ENCODE peak calls at places on chromosomes 12 and 14, in seven cellular contexts. S is IMR-90; G is cardiac muscle cell; P is H9; H is CD4-positive, CD25-positive, alpha-beta regulatory T cell; U is esophagus muscularis mucosa; R is heart left ventricle. Y is an unnamed sample. For H3K9me3, the result is how much of the 10 kb centered on the place peaks cover.

GRCh38 chr14:92880851-92881250 is 42.1 kb upstream of the CHGA start:
- DNase-seq in S (peak), G (peak), P (peak), H (no peak), U (no peak), R (no peak), Y (no peak)

GRCh38 chr12:55642275-55643068 is 5.8 kb downstream of the OR10P1 start:
- DNase-seq in S (no peak), G (no peak), P (no peak), H (no peak), U (no peak), R (no peak), Y (no peak)

GRCh38 chr12:6871052-6871957 is 1.8 kb downstream of the SPSB2 start:
- DNase-seq in S (no peak), G (no peak), P (peak), H (no peak), U (no peak), R (peak), Y (peak)

GRCh38 chr12:103392722-103393121 is 103.0 kb downstream of the C12orf42 start:
- DNase-seq in S (no peak), G (no peak), P (no peak), H (no peak), U (no peak), R (no peak), Y (no peak)

GRCh38 chr14:25042362-25043299 is 7.3 kb downstream of the STXBP6 start:
- DNase-seq in S (peak), G (peak), P (no peak), H (no peak), U (no peak), R (no peak), Y (no peak)

GRCh38 chr14:89214221-89214965 is 202.6 kb downstream of the FOXN3 start:
- DNase-seq in S (no peak), G (no peak), P (no peak), H (no peak), U (no peak), R (peak), Y (no peak)

GRCh38 chr12:6843118-6843902 is 2.6 kb downstream of the GNB3 start:
- DNase-seq in S (no peak), G (no peak), P (peak), H (no peak), U (no peak), R (no peak), Y (no peak)

GRCh38 chr12:57632369-57632897 is 568 bp downstream of the B4GALNT1 start:
- DNase-seq in S (no peak), G (no peak), P (peak), H (no peak), U (peak), R (no peak), Y (no peak)

GRCh38 chr14:59897757-59898383 is 22.1 kb upstream of the LRRC9 start:
- DNase-seq in S (no peak), G (peak), P (peak), H (no peak), U (no peak), R (no peak), Y (no peak)

GRCh38 chr12:6778212-6778570 is 5.9 kb downstream of the LAG3 start:
- DNase-seq in S (no peak), G (no peak), P (peak), H (no peak), U (no peak), R (no peak), Y (peak)

GRCh38 chr14:79044894-79045624 is 874.9 kb downstream of the NRXN3 start:
- DNase-seq in S (peak), G (no peak), P (peak), H (no peak), U (no peak), R (no peak), Y (no peak)

GRCh38 chr12:20601668-20602280 is 93.4 kb upstream of the SLCO1C1 start:
- DNase-seq in S (peak), G (peak), P (no peak), H (no peak), U (no peak), R (no peak), Y (peak)

GRCh38 chr14:75711134-75711795 is 50.2 kb downstream of the TTLL5 start:
- DNase-seq in S (peak), G (peak), P (no peak), H (peak), U (no peak), R (no peak), Y (peak)

GRCh38 chr14:63777024-63777423 is 49.2 kb upstream of the SGPP1 start:
- DNase-seq in S (peak), G (no peak), P (no peak), H (no peak), U (no peak), R (no peak), Y (no peak)

GRCh38 chr14:91338369-91338768 is 79.3 kb downstream of the CCDC88C start:
- DNase-seq in S (no peak), G (no peak), P (no peak), H (no peak), U (no peak), R (no peak), Y (no peak)

GRCh38 chr14:103453791-103454190 is 68.6 kb downstream of the MARK3 start:
- DNase-seq in S (no peak), G (no peak), P (no peak), H (no peak), U (no peak), R (no peak), Y (no peak)

GRCh38 chr14:71610797-71611196 is 321.4 kb upstream of the RGS6 start:
- DNase-seq in S (no peak), G (no peak), P (no peak), H (no peak), U (no peak), R (no peak), Y (peak)

GRCh38 chr12:105538880-105539279 is 208.4 kb downstream of the C12orf75 start:
- DNase-seq in S (peak), G (no peak), P (no peak), H (no peak), U (no peak), R (no peak), Y (no peak)

GRCh38 chr12:100718212-100718611 is 76.4 kb upstream of the ANO4 start:
- DNase-seq in S (no peak), G (peak), P (no peak), H (no peak), U (no peak), R (no peak), Y (no peak)

GRCh38 chr14:79631276-79631675 is 580.0 kb downstream of the DIO2 start:
- DNase-seq in S (no peak), G (no peak), P (peak), H (no peak), U (no peak), R (no peak), Y (no peak)

GRCh38 chr12:10716704-10717315 is 6.3 kb downstream of the YBX3 start:
- DNase-seq in S (peak), G (no peak), P (peak), H (no peak), U (peak), R (peak), Y (no peak)

GRCh38 chr12:76284816-76285750 is 63.1 kb downstream of the BBS10 start:
- DNase-seq in S (peak), G (no peak), P (peak), H (no peak), U (no peak), R (no peak), Y (peak)

GRCh38 chr14:75543258-75543657 is 21.0 kb downstream of the BATF start:
- DNase-seq in S (no peak), G (no peak), P (no peak), H (peak), U (no peak), R (no peak), Y (no peak)

GRCh38 chr12:27808831-27809230 is 28.8 kb upstream of the MANSC4 start:
- DNase-seq in S (no peak), G (no peak), P (no peak), H (no peak), U (no peak), R (no peak), Y (no peak)

GRCh38 chr12:29157486-29157946 is 8.4 kb downstream of the FAR2 start:
- DNase-seq in S (peak), G (no peak), P (no peak), H (no peak), U (no peak), R (no peak), Y (no peak)

GRCh38 chr14:68668531-68668930 is 124.3 kb downstream of the ZFP36L1 start:
- DNase-seq in S (no peak), G (no peak), P (no peak), H (no peak), U (no peak), R (no peak), Y (no peak)

GRCh38 chr14:34537677-34538009 is 1.9 kb downstream of the EAPP start:
- DNase-seq in S (no peak), G (no peak), P (no peak), H (no peak), U (no peak), R (no peak), Y (no peak)

GRCh38 chr14:40133484-40133883 is 701.3 kb upstream of the FBXO33 start:
- DNase-seq in S (no peak), G (no peak), P (no peak), H (no peak), U (no peak), R (no peak), Y (no peak)
- H3K9me3 ChIP-seq in S (under half), G (under half), P (under half), H (under half), U (under half), R (under half), Y (under half)

GRCh38 chr12:130566446-130567155 is 149.5 kb downstream of the RIMBP2 start:
- DNase-seq in S (no peak), G (no peak), P (no peak), H (no peak), U (no peak), R (no peak), Y (no peak)

GRCh38 chr12:130571734-130572133 is 144.4 kb downstream of the RIMBP2 start:
- DNase-seq in S (no peak), G (no peak), P (no peak), H (no peak), U (no peak), R (no peak), Y (no peak)

GRCh38 chr12:130571089-130571488 is 145.0 kb downstream of the RIMBP2 start:
- DNase-seq in S (no peak), G (no peak), P (no peak), H (no peak), U (no peak), R (no peak), Y (no peak)

GRCh38 chr12:130568041-130568440 is 148.1 kb downstream of the RIMBP2 start:
- DNase-seq in S (no peak), G (no peak), P (no peak), H (no peak), U (no peak), R (no peak), Y (no peak)

GRCh38 chr12:130568546-130568945 is 147.6 kb downstream of the RIMBP2 start:
- DNase-seq in S (no peak), G (no peak), P (no peak), H (no peak), U (no peak), R (no peak), Y (no peak)
- H3K9me3 ChIP-seq in S (half or more), G (under half), P (under half), H (under half), U (under half), R (under half), Y (under half)

DNA sequence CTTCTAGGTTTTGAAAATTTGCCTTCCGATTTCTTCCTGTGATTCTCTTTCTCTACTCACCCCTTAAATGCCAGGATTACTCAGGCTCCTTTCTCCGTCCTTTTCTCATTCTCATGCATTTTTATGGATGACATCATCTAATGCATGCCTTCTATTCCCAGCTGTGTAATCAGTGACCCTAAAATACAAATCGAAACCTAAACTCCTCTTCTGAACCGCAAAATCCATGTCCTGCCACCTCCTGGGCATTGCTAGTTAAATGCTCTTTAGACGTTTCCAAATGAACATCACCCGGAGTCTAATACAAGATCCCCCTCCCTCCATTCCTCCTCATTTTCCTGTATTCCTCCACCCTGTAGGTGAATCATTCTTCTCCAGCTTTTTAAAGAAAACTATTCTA is 1703.1 kb upstream of the FLRT2 start:
- DNase-seq in S (peak), G (no peak), P (no peak), H (no peak), U (no peak), R (no peak), Y (no peak)
- H3K9me3 ChIP-seq in S (under half), G (under half), P (under half), H (under half), U (under half), R (under half), Y (under half)

DNA sequence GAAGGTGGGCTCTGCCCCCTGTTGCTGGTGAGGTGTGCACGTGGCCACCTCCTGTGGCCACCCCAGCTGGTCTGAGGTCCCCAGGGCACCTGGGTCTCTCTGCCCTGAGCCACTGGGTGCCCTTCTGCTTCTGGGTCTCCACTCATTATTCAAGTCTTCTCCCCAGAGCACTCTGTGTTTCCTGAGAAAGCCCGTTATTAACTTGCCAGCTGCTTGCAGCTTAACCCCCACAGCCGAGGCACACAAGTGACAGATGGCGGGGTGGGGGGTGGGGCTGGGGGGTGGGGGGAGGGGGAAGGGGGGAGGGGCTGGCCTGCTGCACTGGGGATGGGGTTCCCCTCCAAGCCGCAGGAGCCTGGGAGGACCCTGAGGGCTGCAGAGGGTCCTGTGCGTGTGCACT is 40.5 kb downstream of the FBRSL1 start:
- DNase-seq in S (no peak), G (no peak), P (no peak), H (no peak), U (no peak), R (no peak), Y (no peak)
- H3K9me3 ChIP-seq in S (under half), G (under half), P (under half), H (under half), U (under half), R (under half), Y (under half)

DNA sequence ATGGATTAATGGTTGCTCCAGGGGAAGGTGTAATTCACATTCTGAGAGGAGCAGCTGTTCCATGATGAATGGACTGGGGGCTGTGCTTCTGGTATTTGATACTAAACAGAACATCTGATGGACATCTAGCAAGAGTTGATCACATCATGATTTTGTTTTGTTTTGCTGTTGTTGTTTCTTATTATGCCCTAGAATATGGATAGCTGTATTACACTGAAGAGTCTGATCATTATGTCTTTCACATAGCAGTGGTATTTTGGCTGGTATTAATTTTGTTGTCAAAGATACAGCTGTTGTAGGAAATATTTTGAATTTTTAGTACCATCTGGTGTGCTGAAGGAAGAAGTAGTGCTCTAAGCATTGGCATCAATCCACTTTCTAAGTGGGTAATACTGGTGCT is 296.4 kb downstream of the ADAMTS20 start:
- DNase-seq in S (no peak), G (no peak), P (no peak), H (no peak), U (no peak), R (no peak), Y (no peak)
- H3K9me3 ChIP-seq in S (under half), G (under half), P (under half), H (under half), U (under half), R (under half), Y (under half)

GRCh38 chr12:13918883-13919282 is 62.5 kb downstream of the GRIN2B start:
- DNase-seq in S (no peak), G (no peak), P (no peak), H (no peak), U (no peak), R (no peak), Y (no peak)

GRCh38 chr12:13913371-13913770 is 68.0 kb downstream of the GRIN2B start:
- DNase-seq in S (no peak), G (no peak), P (no peak), H (no peak), U (no peak), R (no peak), Y (no peak)

GRCh38 chr12:13911756-13912554 is 69.4 kb downstream of the GRIN2B start:
- DNase-seq in S (no peak), G (no peak), P (no peak), H (no peak), U (no peak), R (no peak), Y (no peak)

DNA sequence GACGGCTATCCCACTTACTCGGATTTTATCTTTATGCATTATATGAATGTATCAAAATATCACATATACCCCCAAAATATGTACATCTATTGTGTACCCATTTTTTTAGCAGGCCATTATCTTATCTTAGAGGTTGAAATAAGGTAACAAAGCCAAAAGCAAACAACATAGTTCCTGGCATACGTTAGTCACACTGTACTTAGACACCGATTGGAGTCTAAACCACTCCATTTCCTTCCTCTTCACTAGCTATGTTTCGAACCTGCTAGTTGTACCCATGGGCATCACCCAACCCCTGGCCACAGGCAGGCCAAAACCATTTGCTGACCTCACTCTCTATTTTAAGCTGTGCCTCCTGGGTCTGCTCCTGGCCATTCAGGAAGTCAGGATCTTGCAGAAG is 66.3 kb downstream of the GRIN2B start:
- DNase-seq in S (no peak), G (no peak), P (no peak), H (no peak), U (no peak), R (no peak), Y (no peak)
- H3K9me3 ChIP-seq in S (under half), G (under half), P (under half), H (under half), U (under half), R (under half), Y (under half)

GRCh38 chr12:70154087-70154486 is 89.1 kb upstream of the CNOT2 start:
- DNase-seq in S (no peak), G (no peak), P (no peak), H (no peak), U (no peak), R (no peak), Y (no peak)
- H3K9me3 ChIP-seq in S (under half), G (under half), P (under half), H (under half), U (under half), R (under half), Y (under half)

GRCh38 chr12:59444932-59445331 is 150.9 kb upstream of the SLC16A7 start:
- DNase-seq in S (peak), G (no peak), P (no peak), H (peak), U (no peak), R (no peak), Y (no peak)
- H3K9me3 ChIP-seq in S (under half), G (under half), P (under half), H (under half), U (under half), R (under half), Y (under half)